ENCODE peak calls at places on chromosomes 12 and 14, in four cellular contexts. One of them, this sample, is unnamed.

GRCh38 chr12:69509308-69509736 is 39.1 kb downstream of the FRS2 start:
- DNase-seq in H9: no peak
- DNase-seq in stomach: no peak
- DNase-seq in aorta: no peak
- DNase-seq in this sample: no peak

GRCh38 chr12:111171334-111171733 is 197.6 kb downstream of the PHETA1 start:
- DNase-seq in H9: no peak
- DNase-seq in stomach: no peak
- DNase-seq in aorta: no peak
- DNase-seq in this sample: no peak

GRCh38 chr12:4286228-4286627 is 12.7 kb downstream of the CCND2 start:
- DNase-seq in H9: no peak
- DNase-seq in stomach: no peak
- DNase-seq in aorta: no peak
- DNase-seq in this sample: peak

GRCh38 chr12:116880213-116880816 is 926 bp downstream of the HRK start:
- DNase-seq in H9: peak
- DNase-seq in stomach: no peak
- DNase-seq in aorta: no peak
- DNase-seq in this sample: peak

GRCh38 chr12:22271036-22271435 is 63.5 kb downstream of the ST8SIA1 start:
- DNase-seq in H9: no peak
- DNase-seq in stomach: no peak
- DNase-seq in aorta: no peak
- DNase-seq in this sample: no peak

GRCh38 chr12:43957732-43958131 is 121.9 kb downstream of the TMEM117 start:
- DNase-seq in H9: no peak
- DNase-seq in stomach: no peak
- DNase-seq in aorta: no peak
- DNase-seq in this sample: peak

GRCh38 chr12:3389911-3390310 is 101.1 kb upstream of the PRMT8 start:
- DNase-seq in H9: no peak
- DNase-seq in stomach: no peak
- DNase-seq in aorta: no peak
- DNase-seq in this sample: no peak

GRCh38 chr14:52155656-52156213 is 86.9 kb upstream of the NID2 start:
- DNase-seq in H9: no peak
- DNase-seq in stomach: no peak
- DNase-seq in aorta: no peak
- DNase-seq in this sample: no peak

GRCh38 chr12:31234053-31234835 is 91.7 kb downstream of the SINHCAF start:
- DNase-seq in H9: no peak
- DNase-seq in stomach: no peak
- DNase-seq in aorta: no peak
- DNase-seq in this sample: peak

GRCh38 chr14:79708426-79708825 is 502.9 kb downstream of the DIO2 start:
- DNase-seq in H9: no peak
- DNase-seq in stomach: no peak
- DNase-seq in aorta: no peak
- DNase-seq in this sample: no peak

GRCh38 chr12:52377266-52377665 is 8.2 kb downstream of the KRT84 start:
- DNase-seq in H9: no peak
- DNase-seq in stomach: no peak
- DNase-seq in aorta: no peak
- DNase-seq in this sample: no peak

GRCh38 chr12:27844427-27845090 is 64.5 kb upstream of the MANSC4 start:
- DNase-seq in H9: no peak
- DNase-seq in stomach: no peak
- DNase-seq in aorta: no peak
- DNase-seq in this sample: no peak

GRCh38 chr12:79929065-79929464 is 5.8 kb downstream of the PPP1R12A start:
- DNase-seq in H9: no peak
- DNase-seq in stomach: no peak
- DNase-seq in aorta: no peak
- DNase-seq in this sample: no peak

GRCh38 chr12:12505544-12506501 is 56.8 kb downstream of the DUSP16 start:
- DNase-seq in H9: no peak
- DNase-seq in stomach: no peak
- DNase-seq in aorta: no peak
- DNase-seq in this sample: no peak

GRCh38 chr12:64729909-64730584 is 29.2 kb downstream of the GNS start:
- DNase-seq in H9: no peak
- DNase-seq in stomach: no peak
- DNase-seq in aorta: no peak
- DNase-seq in this sample: no peak

GRCh38 chr12:111942557-111942956 is 70.4 kb downstream of the TMEM116 start:
- DNase-seq in H9: no peak
- DNase-seq in stomach: peak
- DNase-seq in aorta: no peak
- DNase-seq in this sample: no peak

GRCh38 chr12:14849664-14850063 is 6.3 kb upstream of the ART4 start:
- DNase-seq in H9: no peak
- DNase-seq in stomach: no peak
- DNase-seq in aorta: no peak
- DNase-seq in this sample: no peak

GRCh38 chr14:36217732-36218131 is 41.2 kb upstream of the PTCSC3 start:
- DNase-seq in H9: no peak
- DNase-seq in stomach: peak
- DNase-seq in aorta: no peak
- DNase-seq in this sample: no peak

GRCh38 chr12:101855364-101855884 is 22.0 kb upstream of the DRAM1 start:
- DNase-seq in H9: no peak
- DNase-seq in stomach: no peak
- DNase-seq in aorta: no peak
- DNase-seq in this sample: no peak
- H3K27ac ChIP-seq in H9: no peak
- H3K27ac ChIP-seq in stomach: no peak
- H3K27ac ChIP-seq in aorta: no peak
- H3K27ac ChIP-seq in this sample: no peak

DNA sequence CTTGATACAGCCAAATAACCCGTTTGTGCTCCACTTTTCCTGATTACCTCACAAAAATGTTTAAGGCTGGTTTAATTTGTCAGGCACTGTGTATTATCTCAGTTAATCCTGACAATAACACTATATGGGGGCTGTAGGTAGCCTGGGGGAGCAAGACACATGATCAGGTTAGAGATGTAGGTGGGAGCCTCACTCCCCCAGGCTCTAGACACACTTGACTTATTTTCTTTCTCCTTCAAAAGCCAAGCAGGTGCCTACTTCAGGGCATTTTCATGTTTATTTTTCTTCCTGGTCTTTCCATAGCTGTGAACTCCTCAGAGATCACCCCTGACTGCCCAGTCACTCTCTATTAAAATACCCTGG is 120.0 kb upstream of the TMCC3 start:
- DNase-seq in H9: no peak
- DNase-seq in stomach: no peak
- DNase-seq in aorta: no peak
- DNase-seq in this sample: no peak
- H3K27ac ChIP-seq in H9: no peak
- H3K27ac ChIP-seq in stomach: no peak
- H3K27ac ChIP-seq in aorta: no peak
- H3K27ac ChIP-seq in this sample: no peak

GRCh38 chr12:50240792-50241114 is 42.6 kb downstream of the LIMA1 start:
- DNase-seq in H9: no peak
- DNase-seq in stomach: no peak
- DNase-seq in aorta: no peak
- DNase-seq in this sample: no peak
- H3K27ac ChIP-seq in H9: no peak
- H3K27ac ChIP-seq in stomach: peak
- H3K27ac ChIP-seq in aorta: peak
- H3K27ac ChIP-seq in this sample: no peak

GRCh38 chr14:99971929-99972747 is 93.1 kb upstream of the EVL start:
- DNase-seq in H9: no peak
- DNase-seq in stomach: no peak
- DNase-seq in aorta: no peak
- DNase-seq in this sample: peak

GRCh38 chr14:99971087-99971928 is 93.9 kb upstream of the EVL start:
- DNase-seq in H9: peak
- DNase-seq in stomach: peak
- DNase-seq in aorta: peak
- DNase-seq in this sample: peak

GRCh38 chr14:99968931-99969330 is 96.3 kb upstream of the EVL start:
- DNase-seq in H9: no peak
- DNase-seq in stomach: no peak
- DNase-seq in aorta: no peak
- DNase-seq in this sample: no peak

GRCh38 chr14:99968156-99968920 is 96.9 kb upstream of the EVL start:
- DNase-seq in H9: no peak
- DNase-seq in stomach: no peak
- DNase-seq in aorta: no peak
- DNase-seq in this sample: no peak

GRCh38 chr14:99969673-99970322 is 95.4 kb upstream of the EVL start:
- DNase-seq in H9: no peak
- DNase-seq in stomach: no peak
- DNase-seq in aorta: no peak
- DNase-seq in this sample: no peak
- H3K27ac ChIP-seq in H9: no peak
- H3K27ac ChIP-seq in stomach: no peak
- H3K27ac ChIP-seq in aorta: no peak
- H3K27ac ChIP-seq in this sample: no peak

This sample was measured in endodermal cell.